ENCODE peak calls at places on chromosomes 12 and 14, in eight cellular contexts. Z, G, S, M, R, H, F and J are unnamed samples.

GRCh38 chr12:51434305-51434704 is 9.7 kb downstream of the SLC4A8 start:
- DNase-seq in M (no peak), F (no peak), R (no peak), H (no peak), G (no peak), S (no peak), Z (no peak), J (no peak)

GRCh38 chr12:105031061-105031807 is 45.1 kb downstream of the NOPCHAP1 start:
- DNase-seq in Z (no peak), R (no peak), M (no peak), F (no peak), S (no peak), G (no peak), H (no peak), J (no peak)

GRCh38 chr12:91109148-91109564 is 2.1 kb downstream of the LUM start:
- DNase-seq in G (peak), Z (peak), R (peak), H (peak), S (peak), F (peak), M (peak), J (no peak)

GRCh38 chr14:28542040-28542439 is 224.5 kb upstream of the FOXG1 start:
- DNase-seq in S (no peak), G (no peak), H (no peak), F (no peak), R (no peak), Z (no peak), M (no peak), J (peak)

GRCh38 chr12:67217647-67218046 is 51.5 kb upstream of the CAND1 start:
- DNase-seq in Z (no peak), M (no peak), R (no peak), H (no peak), S (no peak), G (no peak), F (no peak), J (no peak)

GRCh38 chr12:2052861-2053674 is at the start of gene CACNA1C:
- DNase-seq in F (peak), S (no peak), G (peak), H (no peak), M (no peak), Z (peak), R (peak), J (peak)

GRCh38 chr14:39456702-39457250 is 24.5 kb upstream of the FBXO33 start:
- DNase-seq in R (no peak), H (no peak), S (no peak), G (no peak), M (no peak), F (no peak), Z (no peak), J (no peak)

GRCh38 chr12:30457621-30458289 is 237.9 kb downstream of the IPO8 start:
- DNase-seq in R (no peak), G (no peak), M (no peak), H (no peak), Z (peak), S (peak), F (no peak), J (peak)

GRCh38 chr14:84087986-84088531 is 1441.9 kb upstream of the FLRT2 start:
- DNase-seq in H (no peak), R (no peak), F (no peak), S (peak), Z (no peak), G (no peak), M (no peak), J (no peak)

GRCh38 chr14:24908592-24909236 is 141.2 kb downstream of the STXBP6 start:
- DNase-seq in S (no peak), H (no peak), M (peak), G (no peak), R (no peak), F (no peak), Z (no peak), J (no peak)

GRCh38 chr12:63918788-63919300 is 74.3 kb downstream of the SRGAP1 start:
- DNase-seq in G (no peak), H (no peak), M (no peak), R (no peak), Z (no peak), S (peak), F (no peak), J (peak)

GRCh38 chr14:52583544-52583943 is 30.9 kb downstream of the GPR137C start:
- DNase-seq in S (no peak), F (no peak), R (no peak), H (no peak), Z (no peak), M (no peak), G (no peak), J (peak)

GRCh38 chr12:131005161-131006035 is 51.7 kb downstream of the ADGRD1 start:
- DNase-seq in M (no peak), R (no peak), Z (no peak), S (no peak), H (no peak), F (no peak), G (no peak), J (no peak)

GRCh38 chr12:49565119-49565955 is 2.6 kb downstream of the MCRS1 start:
- DNase-seq in G (peak), F (no peak), S (no peak), R (no peak), M (no peak), Z (no peak), H (no peak), J (no peak)

GRCh38 chr12:6267007-6267721 is 43.3 kb upstream of the PLEKHG6 start:
- DNase-seq in H (no peak), Z (no peak), R (no peak), G (no peak), M (no peak), S (peak), F (no peak), J (no peak)

GRCh38 chr12:92030618-92031017 is 115.0 kb downstream of the BTG1 start:
- DNase-seq in G (no peak), F (no peak), S (peak), H (no peak), Z (no peak), R (peak), M (peak), J (no peak)

GRCh38 chr14:71739273-71739990 is 192.8 kb upstream of the RGS6 start:
- DNase-seq in M (no peak), H (no peak), R (no peak), F (no peak), Z (no peak), S (no peak), G (no peak), J (peak)

GRCh38 chr14:86654558-86655184 is 1124.7 kb downstream of the FLRT2 start:
- DNase-seq in H (no peak), F (no peak), Z (peak), S (peak), G (peak), M (peak), R (no peak), J (peak)

GRCh38 chr12:71999795-72000194 is 61.1 kb downstream of the TPH2 start:
- DNase-seq in R (no peak), H (no peak), G (no peak), M (no peak), Z (no peak), S (no peak), F (no peak), J (peak)

GRCh38 chr12:47222960-47223847 is 143.4 kb upstream of the AMIGO2 start:
- DNase-seq in M (no peak), F (no peak), G (no peak), R (no peak), S (no peak), H (no peak), Z (peak), J (no peak)

GRCh38 chr12:116274552-116275375 is 2.7 kb downstream of the MED13L start:
- DNase-seq in G (no peak), M (no peak), H (no peak), S (no peak), F (no peak), R (no peak), Z (no peak), J (no peak)
- H3K27ac ChIP-seq in G (no peak), M (no peak), H (peak), S (no peak), F (no peak), R (no peak), Z (no peak), J (no peak)

GRCh38 chr14:70096866-70097265 is 91.9 kb downstream of the SLC8A3 start:
- DNase-seq in G (no peak), S (peak), H (no peak), F (no peak), R (no peak), Z (peak), M (no peak), J (peak)
- TF ChIP-seq CTCF in G (peak), S (peak), H (no peak), F (no peak), R (no peak), Z (peak), M (no peak), J (peak)

GRCh38 chr12:52802442-52802841 is 6.5 kb upstream of the KRT3 start:
- DNase-seq in F (no peak), G (no peak), R (no peak), S (no peak), Z (no peak), H (no peak), M (no peak), J (no peak)

GRCh38 chr12:52798671-52799497 is 3.0 kb upstream of the KRT3 start:
- DNase-seq in R (no peak), H (no peak), S (no peak), M (no peak), F (no peak), Z (no peak), G (no peak), J (peak)

GRCh38 chr12:52799498-52800211 is 3.7 kb upstream of the KRT3 start:
- DNase-seq in Z (no peak), G (no peak), M (no peak), S (no peak), H (no peak), F (no peak), R (no peak), J (no peak)

GRCh38 chr12:52801773-52802172 is 5.9 kb upstream of the KRT3 start:
- DNase-seq in G (no peak), S (no peak), M (no peak), H (no peak), Z (no peak), R (no peak), F (no peak), J (no peak)

GRCh38 chr12:52800259-52800917 is 4.5 kb upstream of the KRT3 start:
- DNase-seq in M (no peak), H (no peak), R (no peak), G (no peak), S (no peak), Z (no peak), F (no peak), J (no peak)
- H3K27ac ChIP-seq in M (no peak), H (no peak), R (no peak), G (no peak), S (no peak), Z (no peak), F (no peak), J (peak)

GRCh38 chr12:77940011-77940423 is 109.3 kb downstream of the NAV3 start:
- DNase-seq in R (no peak), H (no peak), Z (no peak), F (no peak), G (no peak), M (no peak), S (peak), J (peak)
- TF ChIP-seq CTCF in R (no peak), H (no peak), Z (no peak), F (no peak), G (no peak), M (no peak), S (peak), J (no peak)

DNA sequence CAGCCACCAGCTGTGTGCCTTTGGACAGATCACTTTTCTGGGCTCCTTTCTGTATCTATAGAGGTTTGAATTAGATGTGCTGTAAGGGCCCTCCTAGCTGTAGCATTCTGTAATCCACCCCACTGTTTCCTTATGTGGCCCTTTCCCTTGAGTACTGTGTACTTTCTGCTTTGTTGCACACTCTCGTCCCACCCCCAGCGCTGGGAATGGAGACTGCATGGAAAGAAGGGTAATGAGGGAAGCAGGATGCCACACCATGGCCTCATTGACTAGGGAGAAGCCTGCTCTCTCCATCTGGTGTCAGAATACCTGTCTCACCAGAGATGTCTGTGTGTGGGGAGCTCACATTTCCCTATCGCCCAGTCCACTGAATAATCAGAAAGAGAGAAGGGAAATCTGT is 13.6 kb upstream of the GALNT16 start:
- DNase-seq in Z (peak), S (no peak), G (no peak), F (no peak), M (no peak), R (no peak), H (no peak), J (no peak)
- H3K27ac ChIP-seq in Z (no peak), S (no peak), G (no peak), F (no peak), M (no peak), R (no peak), H (peak), J (no peak)

GRCh38 chr14:64208981-64209380 is 85.2 kb downstream of the ESR2 start:
- DNase-seq in R (no peak), F (peak), G (no peak), S (no peak), M (no peak), Z (no peak), H (no peak), J (no peak)

GRCh38 chr14:64209428-64210165 is 84.6 kb downstream of the ESR2 start:
- DNase-seq in M (no peak), G (peak), R (no peak), Z (no peak), S (no peak), H (no peak), F (peak), J (no peak)

GRCh38 chr14:64212666-64213065 is 81.5 kb downstream of the ESR2 start:
- DNase-seq in F (no peak), R (no peak), H (no peak), Z (no peak), S (no peak), G (no peak), M (no peak), J (no peak)

GRCh38 chr14:64210211-64210610 is 84.0 kb downstream of the ESR2 start:
- DNase-seq in F (peak), G (no peak), Z (no peak), R (no peak), H (no peak), M (no peak), S (no peak), J (no peak)

DNA sequence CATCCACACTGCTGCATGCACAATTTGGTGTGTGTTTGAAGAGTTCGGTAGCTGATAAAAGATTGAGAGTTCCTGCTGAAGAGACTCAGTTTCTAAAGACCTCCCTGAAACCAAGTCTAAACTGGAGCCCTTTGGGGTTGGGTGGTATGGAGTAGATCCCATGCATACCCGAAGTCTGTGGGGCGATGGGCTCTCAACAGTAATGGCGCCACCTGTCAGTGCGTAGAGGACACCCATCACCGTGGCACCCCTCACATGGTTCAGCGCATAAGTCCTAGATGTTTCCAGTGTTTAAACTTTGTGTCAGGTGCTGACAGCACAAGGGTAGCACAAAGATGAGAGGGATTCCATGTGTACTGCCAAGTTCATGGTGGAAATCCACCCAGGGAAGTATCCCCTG is 85.9 kb downstream of the ESR2 start:
- DNase-seq in Z (no peak), M (no peak), R (no peak), F (peak), G (no peak), H (no peak), S (no peak), J (no peak)
- TF ChIP-seq CTCF in Z (no peak), M (no peak), R (no peak), F (no peak), G (no peak), H (no peak), S (no peak), J (no peak)

GRCh38 chr14:61222388-61222787 is 58.8 kb downstream of the TMEM30B start:
- DNase-seq in F (no peak), H (no peak), Z (no peak), R (no peak), S (no peak), M (no peak), G (no peak), J (no peak)

GRCh38 chr14:61227893-61228591 is 53.1 kb downstream of the TMEM30B start:
- DNase-seq in H (no peak), Z (no peak), G (no peak), S (no peak), F (no peak), R (no peak), M (no peak), J (no peak)

GRCh38 chr14:61226015-61226654 is 55.0 kb downstream of the TMEM30B start:
- DNase-seq in F (no peak), S (no peak), Z (no peak), G (no peak), H (no peak), R (no peak), M (no peak), J (no peak)

GRCh38 chr14:61223552-61223951 is 57.6 kb downstream of the TMEM30B start:
- DNase-seq in R (no peak), H (no peak), Z (no peak), G (no peak), S (no peak), M (peak), F (no peak), J (no peak)

GRCh38 chr14:61225304-61225703 is 55.8 kb downstream of the TMEM30B start:
- DNase-seq in S (no peak), R (no peak), H (no peak), G (no peak), M (no peak), F (no peak), Z (no peak), J (no peak)
- H3K27ac ChIP-seq in S (no peak), R (no peak), H (no peak), G (no peak), M (no peak), F (no peak), Z (no peak), J (no peak)

DNA sequence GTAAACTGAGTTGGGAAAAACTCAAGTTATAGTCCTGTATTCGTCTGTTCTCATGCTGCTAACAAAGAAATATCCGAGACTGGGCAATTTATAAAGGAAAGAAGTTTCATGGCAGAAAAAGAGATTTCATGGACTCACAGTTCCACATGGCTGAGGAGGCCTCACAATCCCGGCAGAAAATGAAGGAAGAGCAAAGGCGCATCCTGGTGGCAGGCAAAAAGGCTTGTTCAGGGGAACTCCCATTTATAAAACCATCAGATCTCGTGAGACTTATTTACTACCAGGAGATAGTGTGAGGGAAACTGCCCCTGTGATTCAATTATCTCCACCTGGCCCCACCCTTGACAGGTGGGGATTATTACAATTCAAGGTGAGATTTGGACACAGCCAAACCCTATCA is 292.6 kb upstream of the SYT1 start:
- DNase-seq in F (no peak), H (no peak), Z (peak), G (no peak), M (no peak), S (no peak), R (no peak), J (no peak)
- TF ChIP-seq CTCF in F (no peak), H (no peak), Z (peak), G (no peak), M (no peak), S (no peak), R (no peak), J (no peak)